ENCODE peak calls at places on chromosomes 16 and 17, in nine cellular contexts. One of them, this sample, is unnamed.
A peak's percentile ranks its signal among the peaks of the same experiment; 100 is the strongest.

GRCh38 chr17:82334622-82335394 is 1.2 kb upstream of the SECTM1 start:
- DNase-seq in lower lobe of right lung: no peak
- DNase-seq in suprapubic skin: no peak
- DNase-seq in left ventricle myocardium inferior: no peak
- DNase-seq in ovary: peak; percentile 37
- DNase-seq in gastrocnemius medialis: no peak
- DNase-seq in CD4-positive, alpha-beta T cell: no peak
- DNase-seq in tibial nerve: no peak
- DNase-seq in transverse colon: no peak
- DNase-seq in this sample: no peak

GRCh38 chr17:15659236-15659635 is 24.9 kb downstream of the TRIM16 start:
- DNase-seq in lower lobe of right lung: no peak
- DNase-seq in suprapubic skin: no peak
- DNase-seq in transverse colon: no peak
- DNase-seq in ovary: no peak
- DNase-seq in tibial nerve: no peak
- DNase-seq in CD4-positive, alpha-beta T cell: no peak
- DNase-seq in gastrocnemius medialis: no peak
- DNase-seq in left ventricle myocardium inferior: no peak
- DNase-seq in this sample: no peak

GRCh38 chr17:1165836-1166235 is 13.9 kb downstream of the ABR start:
- DNase-seq in tibial nerve: no peak
- DNase-seq in transverse colon: no peak
- DNase-seq in ovary: no peak
- DNase-seq in gastrocnemius medialis: no peak
- DNase-seq in lower lobe of right lung: no peak
- DNase-seq in left ventricle myocardium inferior: no peak
- DNase-seq in CD4-positive, alpha-beta T cell: no peak
- DNase-seq in suprapubic skin: no peak
- DNase-seq in this sample: no peak

GRCh38 chr16:77496934-77497333 is 62.1 kb upstream of the ADAMTS18 start:
- DNase-seq in tibial nerve: no peak
- DNase-seq in suprapubic skin: no peak
- DNase-seq in transverse colon: no peak
- DNase-seq in gastrocnemius medialis: no peak
- DNase-seq in CD4-positive, alpha-beta T cell: no peak
- DNase-seq in lower lobe of right lung: no peak
- DNase-seq in left ventricle myocardium inferior: no peak
- DNase-seq in ovary: no peak
- DNase-seq in this sample: no peak

GRCh38 chr17:1519678-1520077 is 3.3 kb upstream of the INPP5K start:
- DNase-seq in transverse colon: no peak
- DNase-seq in left ventricle myocardium inferior: no peak
- DNase-seq in gastrocnemius medialis: no peak
- DNase-seq in ovary: no peak
- DNase-seq in suprapubic skin: no peak
- DNase-seq in lower lobe of right lung: no peak
- DNase-seq in tibial nerve: no peak
- DNase-seq in CD4-positive, alpha-beta T cell: no peak
- DNase-seq in this sample: no peak

GRCh38 chr16:27839419-27839818 is 224.1 kb downstream of the GSG1L start:
- DNase-seq in tibial nerve: no peak
- DNase-seq in ovary: no peak
- DNase-seq in transverse colon: no peak
- DNase-seq in left ventricle myocardium inferior: no peak
- DNase-seq in suprapubic skin: no peak
- DNase-seq in gastrocnemius medialis: no peak
- DNase-seq in CD4-positive, alpha-beta T cell: no peak
- DNase-seq in lower lobe of right lung: no peak
- DNase-seq in this sample: no peak

GRCh38 chr16:30659507-30660423 is 1.5 kb downstream of the FBRS start:
- DNase-seq in tibial nerve: no peak
- DNase-seq in lower lobe of right lung: no peak
- DNase-seq in suprapubic skin: no peak
- DNase-seq in transverse colon: peak; percentile 46
- DNase-seq in CD4-positive, alpha-beta T cell: peak; percentile 44
- DNase-seq in gastrocnemius medialis: no peak
- DNase-seq in ovary: peak; percentile 69
- DNase-seq in left ventricle myocardium inferior: no peak
- DNase-seq in this sample: no peak

GRCh38 chr17:40122466-40122943 is 734 bp downstream of the MSL1 start:
- DNase-seq in lower lobe of right lung: peak; percentile 78
- DNase-seq in suprapubic skin: no peak
- DNase-seq in left ventricle myocardium inferior: peak; percentile 52
- DNase-seq in gastrocnemius medialis: no peak
- DNase-seq in CD4-positive, alpha-beta T cell: no peak
- DNase-seq in ovary: peak; percentile 72
- DNase-seq in transverse colon: peak; percentile 49
- DNase-seq in tibial nerve: no peak
- DNase-seq in this sample: no peak

GRCh38 chr17:2085648-2085949 is 30.7 kb downstream of the HIC1 start:
- DNase-seq in suprapubic skin: peak; percentile 77
- DNase-seq in tibial nerve: no peak
- DNase-seq in left ventricle myocardium inferior: peak; percentile 76
- DNase-seq in transverse colon: no peak
- DNase-seq in lower lobe of right lung: peak; percentile 38
- DNase-seq in ovary: no peak
- DNase-seq in CD4-positive, alpha-beta T cell: no peak
- DNase-seq in gastrocnemius medialis: no peak
- DNase-seq in this sample: no peak

GRCh38 chr16:24273511-24273910 is 17.4 kb downstream of the CACNG3 start:
- DNase-seq in left ventricle myocardium inferior: no peak
- DNase-seq in suprapubic skin: no peak
- DNase-seq in lower lobe of right lung: no peak
- DNase-seq in ovary: no peak
- DNase-seq in tibial nerve: no peak
- DNase-seq in CD4-positive, alpha-beta T cell: no peak
- DNase-seq in gastrocnemius medialis: no peak
- DNase-seq in transverse colon: no peak
- DNase-seq in this sample: no peak

DNA sequence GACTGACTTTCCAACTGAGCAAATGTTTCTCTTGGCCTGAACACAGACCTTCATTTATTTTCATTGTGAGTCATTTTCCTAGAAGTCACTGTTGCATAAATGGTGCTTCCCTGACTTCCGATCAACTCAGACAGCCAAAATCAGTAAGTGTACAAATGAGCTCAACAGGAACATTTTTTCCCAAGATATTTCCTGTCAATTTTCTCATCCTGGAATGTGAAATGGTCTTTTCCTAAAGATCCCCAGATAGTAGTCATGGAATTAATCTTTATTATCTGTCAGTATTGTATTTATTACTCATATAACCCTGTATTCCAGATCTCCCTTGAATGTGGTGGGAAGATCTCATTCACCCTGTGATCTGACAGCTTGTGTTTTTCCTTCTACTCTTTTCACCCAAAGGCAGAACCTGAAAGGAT is 360.3 kb upstream of the KIF2B start:
- DNase-seq in gastrocnemius medialis: no peak
- DNase-seq in tibial nerve: no peak
- DNase-seq in suprapubic skin: no peak
- DNase-seq in left ventricle myocardium inferior: no peak
- DNase-seq in CD4-positive, alpha-beta T cell: no peak
- DNase-seq in transverse colon: no peak
- DNase-seq in lower lobe of right lung: no peak
- DNase-seq in ovary: no peak
- DNase-seq in this sample: no peak
- H3K27ac ChIP-seq in gastrocnemius medialis: no peak overlapping the region
- H3K27ac ChIP-seq in tibial nerve: no peak overlapping the region
- H3K27ac ChIP-seq in suprapubic skin: no peak overlapping the region
- H3K27ac ChIP-seq in left ventricle myocardium inferior: no peak overlapping the region
- H3K27ac ChIP-seq in CD4-positive, alpha-beta T cell: no peak overlapping the region
- H3K27ac ChIP-seq in transverse colon: no peak overlapping the region
- H3K27ac ChIP-seq in lower lobe of right lung: no peak overlapping the region
- H3K27ac ChIP-seq in ovary: no peak overlapping the region
- H3K27ac ChIP-seq in this sample: no peak overlapping the region

GRCh38 chr16:5465714-5466113 is 368.1 kb upstream of the EEF2KMT start:
- DNase-seq in lower lobe of right lung: no peak
- DNase-seq in transverse colon: no peak
- DNase-seq in CD4-positive, alpha-beta T cell: no peak
- DNase-seq in gastrocnemius medialis: no peak
- DNase-seq in suprapubic skin: no peak
- DNase-seq in tibial nerve: no peak
- DNase-seq in left ventricle myocardium inferior: no peak
- DNase-seq in ovary: no peak
- DNase-seq in this sample: no peak

GRCh38 chr16:5467552-5467951 is 370.0 kb upstream of the EEF2KMT start:
- DNase-seq in CD4-positive, alpha-beta T cell: no peak
- DNase-seq in suprapubic skin: no peak
- DNase-seq in left ventricle myocardium inferior: no peak
- DNase-seq in transverse colon: no peak
- DNase-seq in ovary: no peak
- DNase-seq in lower lobe of right lung: no peak
- DNase-seq in tibial nerve: no peak
- DNase-seq in gastrocnemius medialis: no peak
- DNase-seq in this sample: no peak

GRCh38 chr16:5461574-5461973 is 364.0 kb upstream of the EEF2KMT start:
- DNase-seq in CD4-positive, alpha-beta T cell: no peak
- DNase-seq in suprapubic skin: no peak
- DNase-seq in left ventricle myocardium inferior: no peak
- DNase-seq in lower lobe of right lung: no peak
- DNase-seq in transverse colon: no peak
- DNase-seq in ovary: no peak
- DNase-seq in tibial nerve: no peak
- DNase-seq in gastrocnemius medialis: no peak
- DNase-seq in this sample: no peak

GRCh38 chr16:5468488-5468887 is 370.9 kb upstream of the EEF2KMT start:
- DNase-seq in gastrocnemius medialis: no peak
- DNase-seq in transverse colon: no peak
- DNase-seq in tibial nerve: no peak
- DNase-seq in left ventricle myocardium inferior: no peak
- DNase-seq in ovary: no peak
- DNase-seq in lower lobe of right lung: no peak
- DNase-seq in CD4-positive, alpha-beta T cell: no peak
- DNase-seq in suprapubic skin: no peak
- DNase-seq in this sample: no peak

GRCh38 chr16:5466551-5466950 is 369.0 kb upstream of the EEF2KMT start:
- DNase-seq in CD4-positive, alpha-beta T cell: no peak
- DNase-seq in suprapubic skin: no peak
- DNase-seq in gastrocnemius medialis: no peak
- DNase-seq in lower lobe of right lung: no peak
- DNase-seq in ovary: no peak
- DNase-seq in left ventricle myocardium inferior: no peak
- DNase-seq in tibial nerve: no peak
- DNase-seq in transverse colon: no peak
- DNase-seq in this sample: no peak
- H3K9me3 ChIP-seq in CD4-positive, alpha-beta T cell: no peaks in the 10 kb centered on the region
- H3K9me3 ChIP-seq in suprapubic skin: no peaks in the 10 kb centered on the region
- H3K9me3 ChIP-seq in gastrocnemius medialis: no peaks in the 10 kb centered on the region
- H3K9me3 ChIP-seq in lower lobe of right lung: no peaks in the 10 kb centered on the region
- H3K9me3 ChIP-seq in ovary: no peaks in the 10 kb centered on the region
- H3K9me3 ChIP-seq in left ventricle myocardium inferior: peaks cover 11% of the 10 kb centered on the region
- H3K9me3 ChIP-seq in tibial nerve: peaks cover 27% of the 10 kb centered on the region
- H3K9me3 ChIP-seq in transverse colon: no peaks in the 10 kb centered on the region
- H3K9me3 ChIP-seq in this sample: no peaks in the 10 kb centered on the region

DNA sequence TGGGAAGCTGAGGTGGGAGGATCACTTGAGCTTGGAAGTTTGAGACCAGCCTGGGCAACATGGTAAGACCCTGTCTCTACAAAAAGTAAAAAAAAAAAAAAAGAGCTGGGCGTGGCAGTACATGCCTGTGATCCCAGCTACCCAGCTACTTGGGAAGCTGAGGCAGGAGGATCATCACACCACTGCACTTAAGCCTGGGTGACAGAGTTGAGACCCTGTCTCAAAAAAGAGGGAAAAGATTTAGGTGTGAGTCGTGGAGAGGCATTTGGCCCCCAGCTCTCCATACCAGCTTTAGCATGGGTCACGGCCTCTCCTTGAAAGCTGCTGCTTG is 19.1 kb downstream of the ST6GALNAC2 start:
- DNase-seq in left ventricle myocardium inferior: no peak
- DNase-seq in suprapubic skin: no peak
- DNase-seq in lower lobe of right lung: no peak
- DNase-seq in tibial nerve: no peak
- DNase-seq in gastrocnemius medialis: no peak
- DNase-seq in CD4-positive, alpha-beta T cell: no peak
- DNase-seq in transverse colon: no peak
- DNase-seq in ovary: no peak
- DNase-seq in this sample: no peak
- H3K27ac ChIP-seq in left ventricle myocardium inferior: no peak overlapping the region
- H3K27ac ChIP-seq in suprapubic skin: peak overlapping the region; percentile 29
- H3K27ac ChIP-seq in lower lobe of right lung: no peak overlapping the region
- H3K27ac ChIP-seq in tibial nerve: peak overlapping the region; percentile 78
- H3K27ac ChIP-seq in gastrocnemius medialis: peak overlapping the region; percentile 72
- H3K27ac ChIP-seq in CD4-positive, alpha-beta T cell: no peak overlapping the region
- H3K27ac ChIP-seq in transverse colon: no peak overlapping the region
- H3K27ac ChIP-seq in ovary: no peak overlapping the region
- H3K27ac ChIP-seq in this sample: no peak overlapping the region

DNA sequence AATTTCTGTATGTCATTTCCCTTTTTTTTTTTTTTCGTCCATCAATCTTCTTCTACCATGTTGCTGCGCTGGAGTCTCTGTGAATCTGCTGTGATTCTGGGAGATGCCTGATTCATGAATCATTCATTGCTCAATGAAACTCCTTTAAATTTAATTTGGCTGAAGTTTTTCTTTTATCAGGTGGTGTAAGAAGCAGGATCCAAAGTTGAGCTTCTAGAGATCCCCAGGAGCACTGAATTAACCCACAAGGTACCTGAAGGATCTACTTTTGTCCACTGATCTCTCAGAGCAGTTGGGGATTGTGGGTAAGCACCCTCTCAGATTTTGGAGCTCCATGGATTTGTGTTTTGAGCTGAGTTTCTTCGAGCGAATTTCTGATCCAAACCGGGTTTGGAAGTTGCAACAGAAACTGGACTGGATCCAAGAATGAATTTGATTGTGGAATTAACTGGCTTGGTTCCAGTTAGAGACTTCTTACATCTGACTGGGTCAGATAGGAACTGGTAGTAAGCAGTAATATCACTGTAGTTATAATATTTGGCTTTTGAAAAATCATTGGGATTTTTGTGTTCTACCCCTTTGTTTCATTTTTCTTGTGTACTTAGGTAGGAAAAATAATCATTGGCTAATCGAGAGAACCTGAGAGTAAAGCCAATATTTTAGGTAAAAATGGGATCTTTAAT is 447.8 kb upstream of the TOM1L1 start:
- DNase-seq in tibial nerve: no peak
- DNase-seq in transverse colon: no peak
- DNase-seq in left ventricle myocardium inferior: no peak
- DNase-seq in gastrocnemius medialis: no peak
- DNase-seq in lower lobe of right lung: no peak
- DNase-seq in suprapubic skin: no peak
- DNase-seq in CD4-positive, alpha-beta T cell: no peak
- DNase-seq in ovary: no peak
- DNase-seq in this sample: no peak
- H3K9me3 ChIP-seq in tibial nerve: peaks cover 10% of the 10 kb centered on the region
- H3K9me3 ChIP-seq in transverse colon: peaks cover 13% of the 10 kb centered on the region
- H3K9me3 ChIP-seq in left ventricle myocardium inferior: peaks cover 54% of the 10 kb centered on the region
- H3K9me3 ChIP-seq in gastrocnemius medialis: no peaks in the 10 kb centered on the region
- H3K9me3 ChIP-seq in lower lobe of right lung: peaks cover 16% of the 10 kb centered on the region
- H3K9me3 ChIP-seq in suprapubic skin: no peaks in the 10 kb centered on the region
- H3K9me3 ChIP-seq in CD4-positive, alpha-beta T cell: peaks cover 26% of the 10 kb centered on the region
- H3K9me3 ChIP-seq in ovary: no peaks in the 10 kb centered on the region
- H3K9me3 ChIP-seq in this sample: no peaks in the 10 kb centered on the region

GRCh38 chr17:38870259-38871165 is 654 bp downstream of the LASP1 start:
- DNase-seq in suprapubic skin: peak; percentile 87
- DNase-seq in CD4-positive, alpha-beta T cell: peak; percentile 63
- DNase-seq in lower lobe of right lung: peak; percentile 87
- DNase-seq in ovary: peak; percentile 79
- DNase-seq in gastrocnemius medialis: peak; percentile 62
- DNase-seq in transverse colon: peak; percentile 83
- DNase-seq in tibial nerve: peak; percentile 74
- DNase-seq in left ventricle myocardium inferior: peak; percentile 79
- DNase-seq in this sample: peak; percentile 31
- H3K27ac ChIP-seq in suprapubic skin: peak overlapping the region; percentile 96
- H3K27ac ChIP-seq in CD4-positive, alpha-beta T cell: peak overlapping the region; percentile 86
- H3K27ac ChIP-seq in lower lobe of right lung: peak overlapping the region; percentile 97
- H3K27ac ChIP-seq in ovary: peak overlapping the region; percentile 96
- H3K27ac ChIP-seq in gastrocnemius medialis: peak overlapping the region; percentile 87
- H3K27ac ChIP-seq in transverse colon: peak overlapping the region; percentile 99
- H3K27ac ChIP-seq in tibial nerve: peak overlapping the region; percentile 94
- H3K27ac ChIP-seq in left ventricle myocardium inferior: peak overlapping the region; percentile 97
- H3K27ac ChIP-seq in this sample: peak overlapping the region; percentile 98

This sample was measured in thoracic aorta.